ENCODE peak calls at places on chromosomes 13 and 19, in eight cellular contexts. K is breast epithelium; D is OCI-LY7; R is CD8-positive, alpha-beta T cell; T is Peyer's patch; C is pancreas; F is heart left ventricle; G is astrocyte. L is an unnamed sample.

GRCh38 chr13:101211261-101211660 is 205.0 kb downstream of the NALCN start:
- DNase-seq in D (no peak), C (no peak), F (no peak), R (no peak), G (peak; percentile 43), T (no peak), K (no peak), L (no peak)

GRCh38 chr13:21703846-21704245 is 33.0 kb downstream of the FGF9 start:
- DNase-seq in T (no peak), G (no peak), F (no peak), C (no peak), R (no peak), D (no peak), K (no peak), L (no peak)

GRCh38 chr19:14440049-14440448 is 6.9 kb downstream of the PKN1 start:
- DNase-seq in D (peak; percentile 88), G (no peak), T (peak; percentile 94), R (peak; percentile 55), K (no peak), C (peak; percentile 66), F (peak; percentile 84), L (peak; percentile 93)

GRCh38 chr13:47066261-47066660 is 169.4 kb upstream of the HTR2A start:
- DNase-seq in T (no peak), G (peak; percentile 56), D (no peak), K (no peak), C (no peak), F (no peak), R (no peak), L (no peak)

GRCh38 chr13:33101835-33102234 is 85.6 kb downstream of the KL start:
- DNase-seq in C (no peak), R (no peak), G (no peak), K (no peak), F (no peak), T (no peak), D (no peak), L (no peak)

GRCh38 chr19:2315818-2316353 is 7.9 kb upstream of the LINGO3 start:
- DNase-seq in R (no peak), F (peak; percentile 77), G (no peak), K (no peak), D (peak; percentile 37), T (peak; percentile 80), C (no peak), L (peak; percentile 88)

GRCh38 chr19:17772172-17772571 is 20.9 kb downstream of the FCHO1 start:
- DNase-seq in R (no peak), K (no peak), C (no peak), G (no peak), T (no peak), D (peak; percentile 47), F (no peak), L (no peak)

GRCh38 chr13:49610176-49610575 is 18.1 kb upstream of the ARL11 start:
- DNase-seq in K (no peak), G (no peak), D (peak; percentile 52), R (no peak), C (no peak), F (no peak), T (no peak), L (no peak)

DNA sequence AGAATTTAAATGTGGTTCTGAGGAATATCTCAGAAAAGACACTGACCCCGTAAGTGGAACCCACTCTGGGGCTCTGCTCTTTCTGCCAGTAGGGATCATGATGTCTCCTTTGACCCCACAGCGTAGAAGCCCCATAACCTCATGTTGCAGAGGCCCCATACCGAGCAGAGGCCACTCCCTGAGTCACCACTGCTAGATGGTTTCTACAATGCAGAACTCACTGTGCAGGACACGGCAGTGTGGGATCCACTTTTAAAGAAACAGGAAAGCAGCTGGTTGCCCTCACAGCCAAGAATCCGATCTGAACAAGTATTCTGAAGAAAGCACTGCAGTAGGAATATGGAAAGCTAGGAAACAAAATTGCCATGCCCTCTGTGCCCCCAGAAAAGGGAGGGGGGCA is 4.2 kb downstream of the SLC7A1 start:
- DNase-seq in K (no peak), T (no peak), C (no peak), G (no peak), F (no peak), R (no peak), D (no peak), L (no peak)
- H3K4me1 ChIP-seq in K (no peaks in the 10 kb centered on the region), T (no peaks in the 10 kb centered on the region), C (peaks cover 6% of the 10 kb centered on the region), G (peaks cover 57% of the 10 kb centered on the region), F (no peaks in the 10 kb centered on the region), R (peaks cover 11% of the 10 kb centered on the region), D (peaks cover 35% of the 10 kb centered on the region), L (peaks cover 10% of the 10 kb centered on the region)

GRCh38 chr13:111855016-111855590 is 211.8 kb upstream of the SOX1 start:
- DNase-seq in G (no peak), F (no peak), T (no peak), R (no peak), D (no peak), C (no peak), K (no peak), L (no peak)

GRCh38 chr13:111855786-111856185 is 211.2 kb upstream of the SOX1 start:
- DNase-seq in K (no peak), R (no peak), C (no peak), D (no peak), F (no peak), T (no peak), G (no peak), L (no peak)

GRCh38 chr13:111857336-111857735 is 209.6 kb upstream of the SOX1 start:
- DNase-seq in R (no peak), G (no peak), K (no peak), T (no peak), C (no peak), D (no peak), F (no peak), L (no peak)

GRCh38 chr13:111857846-111858560 is 208.9 kb upstream of the SOX1 start:
- DNase-seq in D (no peak), C (no peak), T (no peak), R (no peak), G (no peak), F (no peak), K (no peak), L (no peak)

DNA sequence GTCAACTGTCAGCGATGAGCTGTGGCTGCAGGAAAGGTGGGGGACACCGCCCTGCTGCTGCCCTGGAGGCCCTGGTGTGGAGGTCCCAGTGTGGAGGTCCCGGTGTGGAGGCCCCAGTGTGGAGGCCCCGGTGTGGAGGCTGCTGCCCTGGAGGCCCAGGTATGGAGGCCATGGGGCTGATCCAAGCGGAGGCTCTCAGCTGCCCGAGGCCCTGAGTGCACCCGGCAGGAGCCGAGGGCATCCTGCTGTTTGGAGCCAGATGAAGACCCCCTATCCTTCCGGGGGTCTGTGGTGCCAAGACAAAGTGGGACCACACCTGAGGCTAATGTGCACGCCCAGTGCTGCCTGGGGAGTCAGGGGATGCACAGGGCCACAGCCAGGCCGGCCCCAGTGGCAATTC is 210.4 kb upstream of the SOX1 start:
- DNase-seq in R (no peak), D (no peak), F (no peak), K (no peak), C (no peak), T (no peak), G (no peak), L (no peak)
- H3K9me3 ChIP-seq in R (no peaks in the 10 kb centered on the region), D (no peaks in the 10 kb centered on the region), F (no peaks in the 10 kb centered on the region), K (peaks cover 22% of the 10 kb centered on the region), C (no peaks in the 10 kb centered on the region), T (no peaks in the 10 kb centered on the region), G (peaks cover 13% of the 10 kb centered on the region), L (no peaks in the 10 kb centered on the region)

GRCh38 chr19:7413629-7414028 is 64.9 kb downstream of the ARHGEF18 start:
- DNase-seq in D (no peak), T (no peak), C (no peak), K (no peak), R (no peak), F (no peak), G (no peak), L (no peak)

GRCh38 chr19:7410946-7411345 is 62.2 kb downstream of the ARHGEF18 start:
- DNase-seq in F (no peak), D (no peak), R (no peak), T (no peak), C (no peak), G (no peak), K (no peak), L (no peak)

DNA sequence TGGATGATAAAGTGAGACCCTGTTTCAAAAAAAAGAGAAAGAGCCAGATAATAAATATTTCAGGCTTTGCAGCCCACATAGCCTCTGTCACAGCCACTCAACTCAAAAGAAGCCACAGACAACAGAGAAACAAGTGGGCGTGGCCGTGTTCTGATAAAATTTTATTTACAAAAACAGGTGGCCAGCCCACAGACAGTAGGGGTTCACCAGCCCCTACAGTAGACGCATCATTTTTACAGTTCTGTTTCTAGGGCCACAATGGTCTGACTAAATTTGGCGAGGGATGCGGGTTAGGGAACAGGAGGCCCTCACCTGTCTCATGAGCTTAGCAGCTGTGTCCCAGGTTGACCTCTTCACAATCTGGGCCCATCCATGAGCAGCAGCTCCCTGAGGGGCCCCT is 59.5 kb downstream of the ARHGEF18 start:
- DNase-seq in D (peak; percentile 43), T (no peak), G (no peak), F (no peak), K (no peak), R (no peak), C (no peak), L (no peak)
- H3K27ac ChIP-seq in D (peak overlapping the region; percentile 76), T (no peak overlapping the region), G (no peak overlapping the region), F (no peak overlapping the region), K (no peak overlapping the region), R (no peak overlapping the region), C (no peak overlapping the region), L (no peak overlapping the region)

GRCh38 chr19:4152241-4152998 is 1.0 kb upstream of the CREB3L3 start:
- DNase-seq in D (no peak), F (no peak), K (no peak), T (no peak), C (no peak), G (no peak), R (no peak), L (no peak)

GRCh38 chr19:4149518-4150288 is 3.7 kb upstream of the CREB3L3 start:
- DNase-seq in R (no peak), K (no peak), F (no peak), T (peak; percentile 85), D (no peak), G (no peak), C (no peak), L (no peak)

GRCh38 chr19:4157164-4157563 is 3.7 kb downstream of the CREB3L3 start:
- DNase-seq in R (no peak), F (no peak), D (no peak), G (no peak), T (no peak), C (no peak), K (no peak), L (no peak)

GRCh38 chr19:4151623-4152022 is 1.8 kb upstream of the CREB3L3 start:
- DNase-seq in D (no peak), C (no peak), F (no peak), T (no peak), G (no peak), R (no peak), K (no peak), L (no peak)

DNA sequence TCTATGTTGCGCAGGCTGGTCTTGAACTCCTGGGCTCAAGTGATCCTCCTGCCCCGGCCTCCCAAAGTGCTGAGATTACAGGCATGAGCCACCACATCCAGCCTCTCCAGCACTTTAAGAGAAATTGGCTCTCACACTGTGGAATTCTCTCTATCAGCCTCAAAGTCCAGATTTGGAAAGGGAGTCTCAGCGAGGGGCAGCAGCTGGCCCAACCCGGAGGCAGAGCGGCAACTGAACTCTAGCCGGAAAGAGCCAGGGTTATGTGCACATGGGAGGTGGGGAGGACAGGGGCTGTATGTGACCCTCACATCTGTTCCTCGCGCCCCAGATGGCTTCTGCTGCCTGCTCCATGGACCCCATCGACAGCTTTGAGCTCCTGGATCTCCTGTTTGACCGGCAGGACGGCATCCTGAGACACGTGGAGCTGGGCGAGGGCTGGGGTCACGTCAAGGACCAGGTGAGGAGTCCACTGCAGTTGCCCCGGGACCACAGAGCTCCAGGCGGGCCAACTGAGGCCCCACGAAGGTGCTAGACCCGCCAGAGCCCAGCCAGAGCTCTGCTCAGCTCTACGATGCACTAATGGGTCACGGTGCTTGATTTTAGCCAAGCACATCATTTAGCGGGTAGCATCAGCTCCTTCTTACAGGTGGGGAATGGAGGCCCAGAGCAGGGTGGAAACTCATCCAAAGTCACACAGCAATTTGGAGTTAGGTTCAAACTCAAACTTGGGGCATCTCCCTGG is 1.3 kb downstream of the CREB3L3 start:
- DNase-seq in D (no peak), T (no peak), R (no peak), K (no peak), F (no peak), C (no peak), G (no peak), L (no peak)
- H3K4me1 ChIP-seq in D (no peaks in the 10 kb centered on the region), T (peaks cover 5% of the 10 kb centered on the region), R (no peaks in the 10 kb centered on the region), K (no peaks in the 10 kb centered on the region), F (no peaks in the 10 kb centered on the region), C (no peaks in the 10 kb centered on the region), G (no peaks in the 10 kb centered on the region), L (no peaks in the 10 kb centered on the region)